ENCODE peak calls at places on chromosomes 4 and X, in four cellular contexts. One of them, this sample, is unnamed.

GRCh38 chrX:73818200-73819116 is 255.5 kb downstream of the CHIC1 start:
- DNase-seq in H9: no peak
- DNase-seq in endothelial cell of umbilical vein: no peak
- DNase-seq in Panc1: no peak
- DNase-seq in this sample: no peak

GRCh38 chr4:3802571-3803474 is 36.6 kb downstream of the ADRA2C start:
- DNase-seq in H9: no peak
- DNase-seq in endothelial cell of umbilical vein: no peak
- DNase-seq in Panc1: no peak
- DNase-seq in this sample: no peak

GRCh38 chrX:20309796-20310195 is 43.1 kb upstream of the RPS6KA3 start:
- DNase-seq in Panc1: no peak
- DNase-seq in endothelial cell of umbilical vein: no peak
- DNase-seq in H9: no peak
- DNase-seq in this sample: no peak

GRCh38 chr4:13306356-13306755 is 177.8 kb downstream of the RAB28 start:
- DNase-seq in Panc1: no peak
- DNase-seq in H9: no peak
- DNase-seq in endothelial cell of umbilical vein: no peak
- DNase-seq in this sample: no peak

GRCh38 chrX:107710617-107711391 is 64.8 kb downstream of the TSC22D3 start:
- DNase-seq in Panc1: no peak
- DNase-seq in endothelial cell of umbilical vein: peak; percentile 87
- DNase-seq in H9: no peak
- DNase-seq in this sample: peak; percentile 73

GRCh38 chrX:141936080-141936479 is 32.4 kb downstream of the MAGEC1 start:
- DNase-seq in H9: no peak
- DNase-seq in Panc1: no peak
- DNase-seq in endothelial cell of umbilical vein: no peak
- DNase-seq in this sample: no peak

GRCh38 chr4:10460313-10461047 is 3.3 kb upstream of the ZNF518B start:
- DNase-seq in endothelial cell of umbilical vein: no peak
- DNase-seq in H9: no peak
- DNase-seq in Panc1: no peak
- DNase-seq in this sample: no peak

GRCh38 chr4:43763029-43763610 is 685.5 kb downstream of the KCTD8 start:
- DNase-seq in H9: no peak
- DNase-seq in endothelial cell of umbilical vein: no peak
- DNase-seq in Panc1: no peak
- DNase-seq in this sample: no peak

GRCh38 chr4:3421470-3421869 is 20.3 kb upstream of the HGFAC start:
- DNase-seq in H9: no peak
- DNase-seq in Panc1: no peak
- DNase-seq in endothelial cell of umbilical vein: no peak
- DNase-seq in this sample: no peak

GRCh38 chr4:72295966-72296557 is 264.3 kb downstream of the NPFFR2 start:
- DNase-seq in endothelial cell of umbilical vein: peak; percentile 56
- DNase-seq in Panc1: no peak
- DNase-seq in H9: no peak
- DNase-seq in this sample: peak; percentile 11

GRCh38 chr4:137601924-137602323 is 69.6 kb upstream of the PCDH18 start:
- DNase-seq in endothelial cell of umbilical vein: no peak
- DNase-seq in Panc1: no peak
- DNase-seq in H9: no peak
- DNase-seq in this sample: no peak

GRCh38 chr4:111641813-111642579 is 503.3 kb upstream of the FAM241A start:
- DNase-seq in Panc1: peak; percentile 63
- DNase-seq in H9: peak; percentile 67
- DNase-seq in endothelial cell of umbilical vein: peak; percentile 86
- DNase-seq in this sample: peak; percentile 81

GRCh38 chr4:141913928-141914327 is 277.5 kb downstream of the IL15 start:
- DNase-seq in endothelial cell of umbilical vein: peak; percentile 40
- DNase-seq in Panc1: no peak
- DNase-seq in H9: no peak
- DNase-seq in this sample: no peak

GRCh38 chr4:142126890-142127497 is 490.6 kb downstream of the IL15 start:
- DNase-seq in Panc1: peak; percentile 51
- DNase-seq in endothelial cell of umbilical vein: peak; percentile 89
- DNase-seq in H9: peak; percentile 31
- DNase-seq in this sample: peak; percentile 54

GRCh38 chr4:14831447-14831846 is 170.8 kb upstream of the CPEB2 start:
- DNase-seq in Panc1: no peak
- DNase-seq in endothelial cell of umbilical vein: no peak
- DNase-seq in H9: no peak
- DNase-seq in this sample: no peak

GRCh38 chr4:74480267-74480666 is 35.3 kb downstream of the AREG start:
- DNase-seq in H9: no peak
- DNase-seq in Panc1: no peak
- DNase-seq in endothelial cell of umbilical vein: no peak
- DNase-seq in this sample: no peak

GRCh38 chr4:52977252-52977651 is 115.1 kb downstream of the RASL11B start:
- DNase-seq in Panc1: no peak
- DNase-seq in H9: no peak
- DNase-seq in endothelial cell of umbilical vein: no peak
- DNase-seq in this sample: no peak

GRCh38 chrX:22300130-22300529 is 27.4 kb downstream of the CBLL2 start:
- DNase-seq in endothelial cell of umbilical vein: peak; percentile 44
- DNase-seq in Panc1: no peak
- DNase-seq in H9: no peak
- DNase-seq in this sample: no peak

GRCh38 chrX:15471016-15471415 is 22.1 kb downstream of the PIR start:
- DNase-seq in H9: peak; percentile 72
- DNase-seq in endothelial cell of umbilical vein: peak; percentile 67
- DNase-seq in Panc1: peak; percentile 36
- DNase-seq in this sample: peak; percentile 50

GRCh38 chr4:118270492-118270891 is 82.3 kb downstream of the PRSS12 start:
- DNase-seq in Panc1: no peak
- DNase-seq in H9: no peak
- DNase-seq in endothelial cell of umbilical vein: peak; percentile 63
- DNase-seq in this sample: peak; percentile 65

GRCh38 chr4:136329042-136329662 is 1203.1 kb downstream of the PCDH18 start:
- DNase-seq in H9: no peak
- DNase-seq in endothelial cell of umbilical vein: peak; percentile 11
- DNase-seq in Panc1: no peak
- DNase-seq in this sample: no peak

GRCh38 chrX:19758536-19758935 is 128.9 kb downstream of the SH3KBP1 start:
- DNase-seq in Panc1: no peak
- DNase-seq in H9: no peak
- DNase-seq in endothelial cell of umbilical vein: no peak
- DNase-seq in this sample: peak; percentile 76

GRCh38 chrX:21741869-21742701 is 15.8 kb downstream of the SMPX start:
- DNase-seq in H9: no peak
- DNase-seq in Panc1: no peak
- DNase-seq in endothelial cell of umbilical vein: no peak
- DNase-seq in this sample: no peak

GRCh38 chr4:98573791-98574190 is 84.6 kb downstream of the TSPAN5 start:
- DNase-seq in endothelial cell of umbilical vein: no peak
- DNase-seq in Panc1: no peak
- DNase-seq in H9: no peak
- DNase-seq in this sample: no peak

DNA sequence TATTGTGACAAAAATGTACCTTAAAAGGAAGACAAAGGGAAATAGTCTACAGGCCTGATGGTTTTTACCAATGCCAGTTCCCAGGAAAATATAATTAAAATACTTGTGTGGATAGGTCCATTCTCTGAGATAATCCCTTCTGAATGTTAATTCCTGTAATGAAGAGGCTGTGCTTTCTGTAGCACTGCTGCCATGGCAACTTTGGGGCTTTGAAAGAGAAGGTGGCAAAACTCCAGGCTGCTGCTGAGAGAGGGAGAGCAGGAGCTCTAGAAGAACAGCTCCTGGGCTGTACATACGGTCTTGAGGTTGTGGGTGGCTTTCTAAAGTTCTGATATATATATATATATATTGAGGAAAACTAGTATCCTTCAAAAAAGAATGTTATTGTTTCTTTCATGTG is 125.4 kb downstream of the PDLIM5 start:
- DNase-seq in Panc1: no peak
- DNase-seq in endothelial cell of umbilical vein: peak; percentile 70
- DNase-seq in H9: peak; percentile 55
- DNase-seq in this sample: no peak
- H3K27ac ChIP-seq in Panc1: no peak overlapping the region
- H3K27ac ChIP-seq in endothelial cell of umbilical vein: peak overlapping the region; percentile 24
- H3K27ac ChIP-seq in H9: no peak overlapping the region
- H3K27ac ChIP-seq in this sample: no peak overlapping the region

DNA sequence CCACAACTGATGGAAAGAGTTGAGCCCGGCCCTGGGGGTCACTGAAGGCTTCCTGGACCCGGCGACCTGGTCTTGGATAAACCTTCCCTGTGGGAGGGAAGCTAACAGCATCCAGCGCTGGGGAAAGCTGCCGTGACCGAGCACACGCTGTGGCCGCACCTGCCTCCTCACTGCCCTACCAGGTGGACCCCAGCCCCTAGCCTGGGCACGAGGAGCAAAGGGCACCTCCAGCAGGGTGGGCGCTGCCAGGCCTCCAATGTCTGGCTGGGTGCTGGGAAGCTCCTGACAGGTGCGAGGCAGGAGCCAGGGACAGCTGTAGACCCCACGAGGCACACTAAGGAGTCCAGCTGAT is 7.9 kb downstream of the TADA2B start:
- DNase-seq in endothelial cell of umbilical vein: no peak
- DNase-seq in H9: no peak
- DNase-seq in Panc1: no peak
- DNase-seq in this sample: no peak
- H3K27ac ChIP-seq in endothelial cell of umbilical vein: no peak overlapping the region
- H3K27ac ChIP-seq in H9: no peak overlapping the region
- H3K27ac ChIP-seq in Panc1: no peak overlapping the region
- H3K27ac ChIP-seq in this sample: no peak overlapping the region

GRCh38 chr4:6960628-6961027 is 51.0 kb downstream of the TBC1D14 start:
- DNase-seq in H9: no peak
- DNase-seq in endothelial cell of umbilical vein: no peak
- DNase-seq in Panc1: no peak
- DNase-seq in this sample: no peak

GRCh38 chr4:6965329-6965728 is 55.7 kb downstream of the TBC1D14 start:
- DNase-seq in H9: no peak
- DNase-seq in endothelial cell of umbilical vein: no peak
- DNase-seq in Panc1: no peak
- DNase-seq in this sample: no peak

GRCh38 chr4:6961496-6962210 is 52.0 kb downstream of the TBC1D14 start:
- DNase-seq in Panc1: no peak
- DNase-seq in endothelial cell of umbilical vein: no peak
- DNase-seq in H9: no peak
- DNase-seq in this sample: no peak

GRCh38 chr4:6962211-6963041 is 52.8 kb downstream of the TBC1D14 start:
- DNase-seq in H9: no peak
- DNase-seq in endothelial cell of umbilical vein: no peak
- DNase-seq in Panc1: no peak
- DNase-seq in this sample: no peak

DNA sequence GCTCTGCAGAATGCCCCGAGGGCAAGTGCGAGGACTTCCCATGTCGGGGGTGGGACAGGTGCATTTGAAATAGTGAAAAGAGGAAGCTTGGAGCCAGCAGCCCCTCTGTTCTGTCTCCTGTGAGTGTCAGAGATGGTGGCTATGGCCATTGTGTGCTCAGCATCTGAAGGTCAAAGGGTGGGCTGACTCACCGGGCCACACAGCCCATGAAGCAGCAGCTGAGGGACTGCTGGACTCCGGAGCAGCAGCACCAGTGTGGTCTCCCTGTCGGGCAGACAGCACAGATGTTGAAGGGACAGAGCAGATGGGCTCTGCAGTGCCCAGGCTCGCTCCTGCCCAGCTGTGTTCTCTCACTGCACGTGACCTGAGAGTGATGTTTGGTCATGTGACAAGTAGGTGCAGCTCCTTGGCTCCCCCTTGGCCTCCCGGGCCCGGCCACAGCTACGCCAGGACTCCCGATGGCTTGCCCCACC is 53.5 kb downstream of the TBC1D14 start:
- DNase-seq in endothelial cell of umbilical vein: peak; percentile 33
- DNase-seq in H9: no peak
- DNase-seq in Panc1: no peak
- DNase-seq in this sample: peak; percentile 45
- H3K27ac ChIP-seq in endothelial cell of umbilical vein: no peak overlapping the region
- H3K27ac ChIP-seq in H9: no peak overlapping the region
- H3K27ac ChIP-seq in Panc1: no peak overlapping the region
- H3K27ac ChIP-seq in this sample: peak overlapping the region; percentile 61

GRCh38 chrX:78104447-78105176 is 564 bp downstream of the PGK1 start:
- DNase-seq in H9: no peak
- DNase-seq in endothelial cell of umbilical vein: peak; percentile 34
- DNase-seq in Panc1: no peak
- DNase-seq in this sample: peak; percentile 56

GRCh38 chrX:78103656-78104446 is at the start of gene PGK1:
- DNase-seq in H9: peak; percentile 96
- DNase-seq in endothelial cell of umbilical vein: peak; percentile 97
- DNase-seq in Panc1: peak; percentile 70
- DNase-seq in this sample: peak; percentile 95

GRCh38 chrX:78102100-78102499 is 1.9 kb upstream of the PGK1 start:
- DNase-seq in endothelial cell of umbilical vein: no peak
- DNase-seq in H9: no peak
- DNase-seq in Panc1: no peak
- DNase-seq in this sample: peak; percentile 4

GRCh38 chrX:78105944-78106650 is 2.0 kb downstream of the PGK1 start:
- DNase-seq in H9: no peak
- DNase-seq in Panc1: no peak
- DNase-seq in endothelial cell of umbilical vein: peak; percentile 1
- DNase-seq in this sample: no peak

DNA sequence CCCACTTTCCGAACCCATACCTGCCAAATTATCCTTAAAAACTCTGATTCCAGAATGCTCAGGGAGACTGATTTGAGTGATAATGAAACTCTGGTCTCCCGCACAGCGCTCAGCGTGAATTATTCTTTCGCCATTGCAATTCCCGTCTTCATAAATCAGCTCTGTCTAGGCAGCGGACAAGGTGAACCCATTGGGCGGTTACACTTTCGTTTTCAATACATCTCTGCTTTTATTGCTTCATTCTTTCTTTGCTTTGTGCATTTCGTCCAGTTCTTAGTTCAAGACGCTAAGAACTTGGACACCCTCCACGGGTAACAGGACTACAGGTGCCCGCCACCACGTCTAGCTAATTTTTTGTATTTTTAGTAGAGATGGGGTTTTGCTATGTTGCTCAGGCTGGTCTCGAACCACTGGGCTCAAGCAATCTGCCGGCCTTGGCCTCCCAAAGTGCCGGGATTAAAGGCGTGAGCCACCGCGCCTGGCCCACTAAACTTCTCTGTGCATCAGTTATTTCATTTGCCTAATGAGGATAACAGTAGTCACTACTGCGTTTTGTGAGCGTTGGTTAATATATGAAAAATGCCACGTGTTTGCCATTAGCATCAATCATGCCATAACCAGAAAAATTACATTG is 930 bp upstream of the PGK1 start:
- DNase-seq in Panc1: no peak
- DNase-seq in H9: no peak
- DNase-seq in endothelial cell of umbilical vein: no peak
- DNase-seq in this sample: no peak
- H3K27ac ChIP-seq in Panc1: peak overlapping the region; percentile 94
- H3K27ac ChIP-seq in H9: no peak overlapping the region
- H3K27ac ChIP-seq in endothelial cell of umbilical vein: peak overlapping the region; percentile 82
- H3K27ac ChIP-seq in this sample: peak overlapping the region; percentile 70

This sample was measured in OCI-LY7.